ENCODE peak calls at places on chromosomes 13 and 19, in eight cellular contexts. One of them, this sample, is unnamed. For H3K9me3, the result is how much of the 10 kb centered on the place peaks cover.

GRCh38 chr13:110301606-110302131 is 5.3 kb downstream of the COL4A1 start:
- DNase-seq in CD4-positive, CD25-positive, alpha-beta regulatory T cell: no peak
- DNase-seq in thoracic aorta: no peak
- DNase-seq in stomach: no peak
- DNase-seq in SJSA1: peak
- DNase-seq in gastrocnemius medialis: no peak
- DNase-seq in CD8-positive, alpha-beta T cell: no peak
- DNase-seq in ovary: no peak
- DNase-seq in this sample: no peak

GRCh38 chr13:49497272-49497671 is 1.5 kb downstream of the PHF11 start:
- DNase-seq in thoracic aorta: no peak
- DNase-seq in gastrocnemius medialis: no peak
- DNase-seq in CD8-positive, alpha-beta T cell: no peak
- DNase-seq in stomach: no peak
- DNase-seq in ovary: no peak
- DNase-seq in SJSA1: no peak
- DNase-seq in CD4-positive, CD25-positive, alpha-beta regulatory T cell: no peak
- DNase-seq in this sample: no peak

GRCh38 chr13:98998831-98999634 is 21.2 kb upstream of the DOCK9 start:
- DNase-seq in thoracic aorta: no peak
- DNase-seq in ovary: no peak
- DNase-seq in CD4-positive, CD25-positive, alpha-beta regulatory T cell: peak
- DNase-seq in stomach: no peak
- DNase-seq in gastrocnemius medialis: no peak
- DNase-seq in CD8-positive, alpha-beta T cell: peak
- DNase-seq in SJSA1: no peak
- DNase-seq in this sample: no peak

GRCh38 chr13:108212901-108213300 is 2.4 kb downstream of the LIG4 start:
- DNase-seq in CD4-positive, CD25-positive, alpha-beta regulatory T cell: peak
- DNase-seq in ovary: no peak
- DNase-seq in CD8-positive, alpha-beta T cell: no peak
- DNase-seq in SJSA1: no peak
- DNase-seq in stomach: no peak
- DNase-seq in gastrocnemius medialis: no peak
- DNase-seq in thoracic aorta: no peak
- DNase-seq in this sample: no peak

GRCh38 chr13:51977606-51978005 is 33.6 kb downstream of the ATP7B start:
- DNase-seq in ovary: no peak
- DNase-seq in CD8-positive, alpha-beta T cell: no peak
- DNase-seq in CD4-positive, CD25-positive, alpha-beta regulatory T cell: no peak
- DNase-seq in gastrocnemius medialis: no peak
- DNase-seq in SJSA1: no peak
- DNase-seq in stomach: no peak
- DNase-seq in thoracic aorta: no peak
- DNase-seq in this sample: no peak

GRCh38 chr13:23500858-23501257 is 67.4 kb upstream of the SACS start:
- DNase-seq in ovary: no peak
- DNase-seq in CD8-positive, alpha-beta T cell: no peak
- DNase-seq in CD4-positive, CD25-positive, alpha-beta regulatory T cell: no peak
- DNase-seq in thoracic aorta: no peak
- DNase-seq in stomach: no peak
- DNase-seq in gastrocnemius medialis: no peak
- DNase-seq in SJSA1: no peak
- DNase-seq in this sample: no peak

GRCh38 chr19:6264803-6265202 is 15.0 kb downstream of the MLLT1 start:
- DNase-seq in gastrocnemius medialis: no peak
- DNase-seq in ovary: no peak
- DNase-seq in stomach: no peak
- DNase-seq in thoracic aorta: no peak
- DNase-seq in SJSA1: no peak
- DNase-seq in CD4-positive, CD25-positive, alpha-beta regulatory T cell: no peak
- DNase-seq in CD8-positive, alpha-beta T cell: no peak
- DNase-seq in this sample: no peak

GRCh38 chr13:63625869-63626268 is 2210.2 kb upstream of the PCDH20 start:
- DNase-seq in thoracic aorta: no peak
- DNase-seq in CD8-positive, alpha-beta T cell: no peak
- DNase-seq in stomach: no peak
- DNase-seq in ovary: no peak
- DNase-seq in CD4-positive, CD25-positive, alpha-beta regulatory T cell: no peak
- DNase-seq in SJSA1: no peak
- DNase-seq in gastrocnemius medialis: no peak
- DNase-seq in this sample: no peak

GRCh38 chr19:53595510-53595867 is 36.3 kb upstream of the DPRX start:
- DNase-seq in SJSA1: no peak
- DNase-seq in CD4-positive, CD25-positive, alpha-beta regulatory T cell: no peak
- DNase-seq in ovary: no peak
- DNase-seq in gastrocnemius medialis: no peak
- DNase-seq in stomach: no peak
- DNase-seq in thoracic aorta: no peak
- DNase-seq in CD8-positive, alpha-beta T cell: no peak
- DNase-seq in this sample: no peak

GRCh38 chr13:51674276-51674675 is 90.0 kb downstream of the WDFY2 start:
- DNase-seq in thoracic aorta: no peak
- DNase-seq in ovary: no peak
- DNase-seq in CD4-positive, CD25-positive, alpha-beta regulatory T cell: no peak
- DNase-seq in gastrocnemius medialis: no peak
- DNase-seq in CD8-positive, alpha-beta T cell: no peak
- DNase-seq in stomach: peak
- DNase-seq in SJSA1: no peak
- DNase-seq in this sample: no peak

GRCh38 chr13:24306632-24307031 is 2.7 kb upstream of the C1QTNF9 start:
- DNase-seq in ovary: no peak
- DNase-seq in CD8-positive, alpha-beta T cell: no peak
- DNase-seq in CD4-positive, CD25-positive, alpha-beta regulatory T cell: no peak
- DNase-seq in SJSA1: peak
- DNase-seq in gastrocnemius medialis: no peak
- DNase-seq in stomach: no peak
- DNase-seq in thoracic aorta: no peak
- DNase-seq in this sample: no peak

GRCh38 chr19:40806385-40807146 is 7.6 kb downstream of the EGLN2 start:
- DNase-seq in CD4-positive, CD25-positive, alpha-beta regulatory T cell: peak
- DNase-seq in CD8-positive, alpha-beta T cell: peak
- DNase-seq in ovary: peak
- DNase-seq in thoracic aorta: peak
- DNase-seq in SJSA1: peak
- DNase-seq in stomach: peak
- DNase-seq in gastrocnemius medialis: peak
- DNase-seq in this sample: peak

GRCh38 chr19:2201473-2202148 is 34.5 kb downstream of the PLEKHJ1 start:
- DNase-seq in thoracic aorta: no peak
- DNase-seq in SJSA1: no peak
- DNase-seq in gastrocnemius medialis: no peak
- DNase-seq in stomach: no peak
- DNase-seq in CD8-positive, alpha-beta T cell: no peak
- DNase-seq in ovary: no peak
- DNase-seq in CD4-positive, CD25-positive, alpha-beta regulatory T cell: no peak
- DNase-seq in this sample: no peak

GRCh38 chr13:47858678-47859050 is 142.4 kb downstream of the SUCLA2 start:
- DNase-seq in CD4-positive, CD25-positive, alpha-beta regulatory T cell: no peak
- DNase-seq in gastrocnemius medialis: no peak
- DNase-seq in SJSA1: no peak
- DNase-seq in stomach: no peak
- DNase-seq in CD8-positive, alpha-beta T cell: no peak
- DNase-seq in thoracic aorta: no peak
- DNase-seq in ovary: no peak
- DNase-seq in this sample: no peak

GRCh38 chr19:13553880-13554400 is 47.7 kb upstream of the CACNA1A start:
- DNase-seq in CD4-positive, CD25-positive, alpha-beta regulatory T cell: no peak
- DNase-seq in thoracic aorta: no peak
- DNase-seq in SJSA1: no peak
- DNase-seq in CD8-positive, alpha-beta T cell: no peak
- DNase-seq in stomach: no peak
- DNase-seq in ovary: no peak
- DNase-seq in gastrocnemius medialis: no peak
- DNase-seq in this sample: no peak

GRCh38 chr13:98108330-98108729 is 34.6 kb upstream of the FARP1 start:
- DNase-seq in CD8-positive, alpha-beta T cell: no peak
- DNase-seq in CD4-positive, CD25-positive, alpha-beta regulatory T cell: no peak
- DNase-seq in gastrocnemius medialis: no peak
- DNase-seq in SJSA1: no peak
- DNase-seq in ovary: no peak
- DNase-seq in thoracic aorta: no peak
- DNase-seq in stomach: no peak
- DNase-seq in this sample: no peak

DNA sequence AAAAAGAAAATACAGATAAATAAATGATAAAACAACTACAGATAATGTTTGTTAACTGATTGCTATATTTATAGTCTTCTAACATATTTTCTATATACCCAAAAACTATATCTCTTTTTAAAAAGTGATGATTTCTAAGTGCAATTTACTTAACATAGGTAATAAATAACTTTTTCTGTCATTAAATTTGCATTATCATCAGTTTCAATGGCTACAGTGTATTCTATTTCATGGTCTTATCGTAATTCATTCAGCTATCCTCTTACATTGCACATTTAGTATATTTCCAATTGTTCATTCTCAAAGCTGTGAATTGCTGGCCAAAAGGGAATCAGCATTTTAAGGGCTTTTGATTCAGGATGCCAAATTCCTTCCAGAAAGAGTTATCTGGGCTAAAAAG is 3.6 kb downstream of the ZNF180 start:
- DNase-seq in CD8-positive, alpha-beta T cell: no peak
- DNase-seq in gastrocnemius medialis: no peak
- DNase-seq in thoracic aorta: no peak
- DNase-seq in CD4-positive, CD25-positive, alpha-beta regulatory T cell: no peak
- DNase-seq in ovary: no peak
- DNase-seq in stomach: no peak
- DNase-seq in SJSA1: no peak
- DNase-seq in this sample: no peak
- H3K9me3 ChIP-seq in CD8-positive, alpha-beta T cell: under half
- H3K9me3 ChIP-seq in gastrocnemius medialis: under half
- H3K9me3 ChIP-seq in thoracic aorta: half or more
- H3K9me3 ChIP-seq in CD4-positive, CD25-positive, alpha-beta regulatory T cell: half or more
- H3K9me3 ChIP-seq in ovary: half or more
- H3K9me3 ChIP-seq in stomach: half or more
- H3K9me3 ChIP-seq in SJSA1: half or more
- H3K9me3 ChIP-seq in this sample: under half

GRCh38 chr19:37332839-37333238 is 38.1 kb upstream of the ZNF527 start:
- DNase-seq in stomach: no peak
- DNase-seq in CD8-positive, alpha-beta T cell: no peak
- DNase-seq in ovary: no peak
- DNase-seq in gastrocnemius medialis: no peak
- DNase-seq in CD4-positive, CD25-positive, alpha-beta regulatory T cell: no peak
- DNase-seq in thoracic aorta: no peak
- DNase-seq in SJSA1: no peak
- DNase-seq in this sample: no peak
- H3K9me3 ChIP-seq in stomach: under half
- H3K9me3 ChIP-seq in CD8-positive, alpha-beta T cell: under half
- H3K9me3 ChIP-seq in ovary: under half
- H3K9me3 ChIP-seq in gastrocnemius medialis: under half
- H3K9me3 ChIP-seq in CD4-positive, CD25-positive, alpha-beta regulatory T cell: under half
- H3K9me3 ChIP-seq in thoracic aorta: under half
- H3K9me3 ChIP-seq in SJSA1: under half
- H3K9me3 ChIP-seq in this sample: under half

DNA sequence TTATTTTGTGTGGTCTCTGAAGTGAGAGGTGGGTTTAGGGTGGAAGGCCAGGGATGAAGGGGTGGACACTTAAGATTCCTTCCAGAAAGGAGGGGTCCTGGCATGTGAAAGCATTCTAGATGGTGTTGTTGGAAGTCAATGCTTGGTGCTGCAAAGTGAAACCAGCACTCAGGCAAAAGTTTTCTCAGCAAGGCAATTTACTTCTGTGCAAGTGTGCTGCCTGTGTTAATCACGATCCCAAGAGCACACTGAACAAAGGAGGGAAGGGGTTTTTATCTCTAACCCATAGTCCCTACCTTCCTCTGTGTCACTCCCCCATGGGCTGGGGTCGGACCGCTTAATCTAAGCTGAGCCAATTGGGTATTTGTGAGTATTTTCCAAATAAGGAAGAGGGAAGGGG is 1.3 kb downstream of the ZNF134 start:
- DNase-seq in gastrocnemius medialis: no peak
- DNase-seq in ovary: no peak
- DNase-seq in stomach: no peak
- DNase-seq in thoracic aorta: no peak
- DNase-seq in CD8-positive, alpha-beta T cell: no peak
- DNase-seq in CD4-positive, CD25-positive, alpha-beta regulatory T cell: no peak
- DNase-seq in SJSA1: no peak
- DNase-seq in this sample: no peak
- H3K9me3 ChIP-seq in gastrocnemius medialis: under half
- H3K9me3 ChIP-seq in ovary: half or more
- H3K9me3 ChIP-seq in stomach: half or more
- H3K9me3 ChIP-seq in thoracic aorta: half or more
- H3K9me3 ChIP-seq in CD8-positive, alpha-beta T cell: half or more
- H3K9me3 ChIP-seq in CD4-positive, CD25-positive, alpha-beta regulatory T cell: half or more
- H3K9me3 ChIP-seq in SJSA1: under half
- H3K9me3 ChIP-seq in this sample: under half

GRCh38 chr13:19152403-19152802 is 29.2 kb downstream of the TUBA3C start:
- DNase-seq in CD8-positive, alpha-beta T cell: no peak
- DNase-seq in ovary: no peak
- DNase-seq in SJSA1: no peak
- DNase-seq in CD4-positive, CD25-positive, alpha-beta regulatory T cell: no peak
- DNase-seq in stomach: no peak
- DNase-seq in gastrocnemius medialis: no peak
- DNase-seq in thoracic aorta: no peak
- DNase-seq in this sample: no peak

GRCh38 chr13:19155321-19155861 is 26.2 kb downstream of the TUBA3C start:
- DNase-seq in CD4-positive, CD25-positive, alpha-beta regulatory T cell: no peak
- DNase-seq in thoracic aorta: no peak
- DNase-seq in SJSA1: no peak
- DNase-seq in gastrocnemius medialis: no peak
- DNase-seq in stomach: peak
- DNase-seq in CD8-positive, alpha-beta T cell: no peak
- DNase-seq in ovary: no peak
- DNase-seq in this sample: no peak

GRCh38 chr13:19151581-19152263 is 29.9 kb downstream of the TUBA3C start:
- DNase-seq in SJSA1: no peak
- DNase-seq in gastrocnemius medialis: no peak
- DNase-seq in CD8-positive, alpha-beta T cell: no peak
- DNase-seq in CD4-positive, CD25-positive, alpha-beta regulatory T cell: no peak
- DNase-seq in ovary: no peak
- DNase-seq in thoracic aorta: no peak
- DNase-seq in stomach: no peak
- DNase-seq in this sample: no peak

GRCh38 chr13:19154843-19155242 is 26.8 kb downstream of the TUBA3C start:
- DNase-seq in CD8-positive, alpha-beta T cell: no peak
- DNase-seq in gastrocnemius medialis: no peak
- DNase-seq in stomach: peak
- DNase-seq in thoracic aorta: no peak
- DNase-seq in ovary: no peak
- DNase-seq in CD4-positive, CD25-positive, alpha-beta regulatory T cell: no peak
- DNase-seq in SJSA1: no peak
- DNase-seq in this sample: no peak

DNA sequence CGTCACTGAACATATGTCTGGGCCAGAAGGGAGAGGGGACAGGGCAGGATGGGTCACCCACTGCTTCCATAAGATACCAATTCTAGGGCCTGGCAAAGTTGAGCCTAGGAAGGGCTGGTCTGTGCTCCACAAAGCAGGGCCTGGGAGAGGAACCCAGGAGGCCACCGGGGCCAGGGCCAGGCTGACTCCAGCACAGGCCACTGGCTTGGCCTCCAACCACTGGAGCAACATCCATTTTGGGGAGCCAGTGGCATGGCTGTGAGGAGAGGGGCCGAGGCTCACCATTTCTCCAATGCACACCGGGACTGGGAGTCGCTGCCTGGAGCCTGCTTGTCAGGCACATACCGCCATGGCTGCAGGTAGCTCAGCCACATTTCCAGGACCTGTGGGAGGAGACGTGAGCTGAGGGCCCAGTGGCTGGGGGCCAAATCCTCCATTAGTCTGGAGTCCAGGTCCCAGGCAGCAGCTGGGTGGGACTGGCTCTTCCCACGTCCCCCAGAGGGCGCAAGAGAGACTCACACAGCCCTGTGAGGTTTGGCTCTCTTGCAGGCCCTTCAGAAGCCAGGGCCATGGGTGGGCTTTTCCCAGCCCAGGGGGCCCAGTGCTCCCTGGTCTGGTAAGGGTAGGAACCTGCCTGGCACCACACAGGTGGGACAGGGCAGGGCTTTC is 27.7 kb downstream of the TUBA3C start:
- DNase-seq in CD4-positive, CD25-positive, alpha-beta regulatory T cell: peak
- DNase-seq in stomach: no peak
- DNase-seq in SJSA1: no peak
- DNase-seq in thoracic aorta: no peak
- DNase-seq in ovary: no peak
- DNase-seq in CD8-positive, alpha-beta T cell: no peak
- DNase-seq in gastrocnemius medialis: no peak
- DNase-seq in this sample: no peak
- H3K9me3 ChIP-seq in CD4-positive, CD25-positive, alpha-beta regulatory T cell: under half
- H3K9me3 ChIP-seq in stomach: under half
- H3K9me3 ChIP-seq in SJSA1: under half
- H3K9me3 ChIP-seq in thoracic aorta: under half
- H3K9me3 ChIP-seq in ovary: under half
- H3K9me3 ChIP-seq in CD8-positive, alpha-beta T cell: under half
- H3K9me3 ChIP-seq in gastrocnemius medialis: under half
- H3K9me3 ChIP-seq in this sample: under half